ENCODE peak calls at places on chromosomes 16 and 17, in four cellular contexts. O is activated T-helper 1 cell treated with anti-CD3 and anti-CD28 coated beads, Interleukin-2, amount 50 U/mL, for 16 hours; D is neural progenitor cell; L is activated CD4-positive, alpha-beta T cell treated with anti-CD3 and anti-CD28 coated beads for 24 hours. P is an unnamed sample.

GRCh38 chr16:28943281-28943680 is 7.5 kb upstream of the NFATC2IP start:
- DNase-seq in O (no peak), D (no peak), L (no peak), P (no peak)

GRCh38 chr17:69404398-69404797 is 10.1 kb upstream of the MAP2K6 start:
- DNase-seq in O (no peak), D (no peak), L (no peak), P (no peak)

GRCh38 chr17:45768000-45768399 is 16.1 kb upstream of the CRHR1 start:
- DNase-seq in O (no peak), D (peak; percentile 67), L (no peak), P (no peak)

GRCh38 chr16:3748307-3748706 is 31.0 kb upstream of the TRAP1 start:
- DNase-seq in O (no peak), D (no peak), L (no peak), P (no peak)

GRCh38 chr17:64024781-64025731 is 4.6 kb upstream of the ICAM2 start:
- DNase-seq in O (no peak), D (no peak), L (no peak), P (peak; percentile 62)

GRCh38 chr16:11560701-11561439 is 25.8 kb downstream of the LITAF start:
- DNase-seq in O (peak; percentile 12), D (peak; percentile 31), L (no peak), P (peak; percentile 87)

GRCh38 chr17:15945493-15946209 is 721 bp downstream of the ADORA2B start:
- DNase-seq in O (no peak), D (peak; percentile 56), L (no peak), P (peak; percentile 45)

GRCh38 chr17:72175787-72176515 is 55.1 kb downstream of the SOX9 start:
- DNase-seq in O (no peak), D (no peak), L (no peak), P (no peak)

GRCh38 chr17:1498869-1499268 is 6.4 kb upstream of the MYO1C start:
- DNase-seq in O (no peak), D (no peak), L (no peak), P (no peak)

GRCh38 chr16:4924593-4925378 is 12.2 kb downstream of the PPL start:
- DNase-seq in O (no peak), D (peak; percentile 42), L (no peak), P (no peak)

GRCh38 chr17:78806451-78806850 is 24.4 kb upstream of the CYTH1 start:
- DNase-seq in O (no peak), D (no peak), L (peak; percentile 43), P (peak; percentile 71)

GRCh38 chr17:33261911-33262665 is 31.0 kb downstream of the ASIC2 start:
- DNase-seq in O (no peak), D (no peak), L (no peak), P (no peak)

GRCh38 chr17:82736511-82737185 is 1.2 kb downstream of the FN3K start:
- DNase-seq in O (no peak), D (no peak), L (no peak), P (no peak)

GRCh38 chr17:31536451-31536850 is 145.0 kb downstream of the RAB11FIP4 start:
- DNase-seq in O (no peak), D (no peak), L (no peak), P (no peak)

GRCh38 chr16:1202274-1202673 is 22.8 kb downstream of the TPSG1 start:
- DNase-seq in O (no peak), D (no peak), L (no peak), P (no peak)

GRCh38 chr16:55294947-55295346 is 29.1 kb upstream of the IRX6 start:
- DNase-seq in O (no peak), D (peak; percentile 22), L (no peak), P (no peak)

GRCh38 chr17:58120195-58120822 is 27.9 kb upstream of the OR4D1 start:
- DNase-seq in O (no peak), D (peak; percentile 86), L (peak; percentile 10), P (peak; percentile 66)

GRCh38 chr16:54424043-54424451 is 137.5 kb upstream of the IRX3 start:
- DNase-seq in O (no peak), D (no peak), L (no peak), P (no peak)

GRCh38 chr17:3732171-3732570 is 8.5 kb downstream of the HASPIN start:
- DNase-seq in O (no peak), D (no peak), L (no peak), P (no peak)

P was measured in activated CD8-positive, alpha-beta T cell treated with anti-CD3 and anti-CD28 coated beads for 36 hours.